ENCODE peak calls at places on chromosomes 6 and 20, in ten cellular contexts. One of them, this sample, is unnamed. For H3K4me1 and H3K27me3, the result is how much of the 10 kb centered on the place peaks cover.

GRCh38 chr6:82568290-82568993 is 204.8 kb downstream of the TPBG start:
- DNase-seq in Panc1: no peak
- DNase-seq in fibroblast of lung: no peak
- DNase-seq in Peyer's patch: no peak
- DNase-seq in GM23338: no peak
- DNase-seq in heart right ventricle: no peak
- DNase-seq in psoas muscle: no peak
- DNase-seq in tibial artery: no peak
- DNase-seq in thoracic aorta: no peak
- DNase-seq in breast epithelium: no peak
- DNase-seq in this sample: no peak

GRCh38 chr20:44187763-44188709 is 1.0 kb upstream of the JPH2 start:
- DNase-seq in GM23338: no peak
- DNase-seq in tibial artery: peak
- DNase-seq in fibroblast of lung: peak
- DNase-seq in breast epithelium: no peak
- DNase-seq in heart right ventricle: no peak
- DNase-seq in Peyer's patch: no peak
- DNase-seq in psoas muscle: no peak
- DNase-seq in Panc1: no peak
- DNase-seq in thoracic aorta: no peak
- DNase-seq in this sample: no peak

GRCh38 chr20:24289737-24290481 is 179.5 kb upstream of the SYNDIG1 start:
- DNase-seq in heart right ventricle: no peak
- DNase-seq in tibial artery: no peak
- DNase-seq in fibroblast of lung: no peak
- DNase-seq in breast epithelium: no peak
- DNase-seq in GM23338: peak
- DNase-seq in thoracic aorta: no peak
- DNase-seq in Panc1: no peak
- DNase-seq in Peyer's patch: no peak
- DNase-seq in psoas muscle: no peak
- DNase-seq in this sample: no peak

GRCh38 chr6:112224088-112224487 is 30.3 kb downstream of the LAMA4 start:
- DNase-seq in psoas muscle: no peak
- DNase-seq in GM23338: no peak
- DNase-seq in thoracic aorta: no peak
- DNase-seq in Peyer's patch: no peak
- DNase-seq in tibial artery: no peak
- DNase-seq in heart right ventricle: no peak
- DNase-seq in breast epithelium: no peak
- DNase-seq in Panc1: no peak
- DNase-seq in fibroblast of lung: no peak
- DNase-seq in this sample: no peak

GRCh38 chr6:112106562-112106961 is 19.2 kb downstream of the FAM229B start:
- DNase-seq in heart right ventricle: no peak
- DNase-seq in fibroblast of lung: no peak
- DNase-seq in tibial artery: no peak
- DNase-seq in GM23338: no peak
- DNase-seq in psoas muscle: no peak
- DNase-seq in Panc1: no peak
- DNase-seq in thoracic aorta: no peak
- DNase-seq in breast epithelium: no peak
- DNase-seq in Peyer's patch: no peak
- DNase-seq in this sample: no peak

GRCh38 chr6:69390125-69390524 is 406.7 kb downstream of the LMBRD1 start:
- DNase-seq in thoracic aorta: no peak
- DNase-seq in GM23338: peak
- DNase-seq in heart right ventricle: no peak
- DNase-seq in fibroblast of lung: peak
- DNase-seq in breast epithelium: no peak
- DNase-seq in Peyer's patch: no peak
- DNase-seq in psoas muscle: no peak
- DNase-seq in tibial artery: no peak
- DNase-seq in Panc1: no peak
- DNase-seq in this sample: no peak

GRCh38 chr6:128495536-128496333 is 24.7 kb downstream of the PTPRK start:
- DNase-seq in tibial artery: no peak
- DNase-seq in Peyer's patch: no peak
- DNase-seq in psoas muscle: no peak
- DNase-seq in fibroblast of lung: no peak
- DNase-seq in breast epithelium: no peak
- DNase-seq in thoracic aorta: no peak
- DNase-seq in Panc1: no peak
- DNase-seq in GM23338: no peak
- DNase-seq in heart right ventricle: no peak
- DNase-seq in this sample: no peak

GRCh38 chr6:100130630-100131029 is 136.6 kb upstream of the MCHR2 start:
- DNase-seq in breast epithelium: no peak
- DNase-seq in thoracic aorta: no peak
- DNase-seq in psoas muscle: no peak
- DNase-seq in Panc1: no peak
- DNase-seq in GM23338: no peak
- DNase-seq in tibial artery: no peak
- DNase-seq in fibroblast of lung: no peak
- DNase-seq in Peyer's patch: no peak
- DNase-seq in heart right ventricle: no peak
- DNase-seq in this sample: no peak

GRCh38 chr20:38991814-38992593 is 29.9 kb downstream of the DHX35 start:
- DNase-seq in breast epithelium: no peak
- DNase-seq in Panc1: no peak
- DNase-seq in Peyer's patch: no peak
- DNase-seq in heart right ventricle: no peak
- DNase-seq in fibroblast of lung: no peak
- DNase-seq in thoracic aorta: no peak
- DNase-seq in tibial artery: no peak
- DNase-seq in psoas muscle: no peak
- DNase-seq in GM23338: no peak
- DNase-seq in this sample: no peak

GRCh38 chr20:60882776-60883303 is 369.2 kb upstream of the CDH4 start:
- DNase-seq in thoracic aorta: no peak
- DNase-seq in GM23338: no peak
- DNase-seq in tibial artery: no peak
- DNase-seq in Panc1: no peak
- DNase-seq in psoas muscle: no peak
- DNase-seq in breast epithelium: no peak
- DNase-seq in Peyer's patch: no peak
- DNase-seq in fibroblast of lung: no peak
- DNase-seq in heart right ventricle: no peak
- DNase-seq in this sample: no peak

GRCh38 chr6:93389192-93389591 is 30.2 kb downstream of the EPHA7 start:
- DNase-seq in GM23338: no peak
- DNase-seq in Panc1: no peak
- DNase-seq in tibial artery: no peak
- DNase-seq in psoas muscle: no peak
- DNase-seq in heart right ventricle: no peak
- DNase-seq in Peyer's patch: no peak
- DNase-seq in fibroblast of lung: no peak
- DNase-seq in breast epithelium: no peak
- DNase-seq in thoracic aorta: no peak
- DNase-seq in this sample: no peak

GRCh38 chr6:39669943-39670342 is 55.3 kb downstream of the KIF6 start:
- DNase-seq in breast epithelium: no peak
- DNase-seq in fibroblast of lung: peak
- DNase-seq in heart right ventricle: no peak
- DNase-seq in psoas muscle: no peak
- DNase-seq in GM23338: no peak
- DNase-seq in Panc1: no peak
- DNase-seq in thoracic aorta: no peak
- DNase-seq in Peyer's patch: no peak
- DNase-seq in tibial artery: no peak
- DNase-seq in this sample: no peak

GRCh38 chr6:132228894-132229293 is 172.4 kb downstream of the MOXD1 start:
- DNase-seq in thoracic aorta: no peak
- DNase-seq in Peyer's patch: no peak
- DNase-seq in psoas muscle: no peak
- DNase-seq in fibroblast of lung: peak
- DNase-seq in breast epithelium: no peak
- DNase-seq in GM23338: no peak
- DNase-seq in tibial artery: no peak
- DNase-seq in heart right ventricle: no peak
- DNase-seq in Panc1: no peak
- DNase-seq in this sample: no peak

GRCh38 chr6:111874030-111874425 is 776 bp upstream of the FYN start:
- DNase-seq in heart right ventricle: no peak
- DNase-seq in thoracic aorta: no peak
- DNase-seq in psoas muscle: peak
- DNase-seq in breast epithelium: no peak
- DNase-seq in Peyer's patch: peak
- DNase-seq in fibroblast of lung: peak
- DNase-seq in tibial artery: peak
- DNase-seq in Panc1: no peak
- DNase-seq in GM23338: peak
- DNase-seq in this sample: no peak

GRCh38 chr20:10843161-10843711 is 169.4 kb upstream of the JAG1 start:
- DNase-seq in psoas muscle: no peak
- DNase-seq in Peyer's patch: no peak
- DNase-seq in breast epithelium: no peak
- DNase-seq in fibroblast of lung: no peak
- DNase-seq in tibial artery: no peak
- DNase-seq in heart right ventricle: no peak
- DNase-seq in Panc1: no peak
- DNase-seq in GM23338: no peak
- DNase-seq in thoracic aorta: no peak
- DNase-seq in this sample: no peak

GRCh38 chr6:22053385-22053997 is 243.3 kb downstream of the PRL start:
- DNase-seq in Peyer's patch: no peak
- DNase-seq in fibroblast of lung: peak
- DNase-seq in Panc1: no peak
- DNase-seq in heart right ventricle: no peak
- DNase-seq in breast epithelium: no peak
- DNase-seq in GM23338: no peak
- DNase-seq in thoracic aorta: no peak
- DNase-seq in tibial artery: no peak
- DNase-seq in psoas muscle: no peak
- DNase-seq in this sample: no peak

DNA sequence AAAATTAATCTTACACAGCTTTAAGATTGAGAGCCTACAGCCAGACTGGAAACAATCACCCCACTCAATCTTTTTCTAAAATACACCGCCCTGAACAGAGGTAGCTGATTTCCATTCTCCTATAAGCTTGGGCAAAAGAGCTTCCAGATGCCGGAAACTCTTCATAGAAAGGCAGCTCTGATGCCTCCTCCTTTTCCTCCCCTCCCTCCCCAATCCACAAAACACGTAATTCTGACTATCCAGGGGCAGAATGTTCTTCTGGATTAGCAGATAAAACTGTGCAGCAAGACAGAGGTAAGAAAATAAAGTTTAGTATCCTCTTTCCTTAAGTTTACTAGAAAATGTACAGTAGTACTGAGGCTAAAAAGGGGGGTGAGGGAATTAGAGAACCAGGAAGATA is 15.8 kb downstream of the ADNP start:
- DNase-seq in GM23338: no peak
- DNase-seq in thoracic aorta: no peak
- DNase-seq in fibroblast of lung: peak
- DNase-seq in tibial artery: no peak
- DNase-seq in heart right ventricle: no peak
- DNase-seq in Peyer's patch: no peak
- DNase-seq in Panc1: no peak
- DNase-seq in psoas muscle: no peak
- DNase-seq in breast epithelium: no peak
- DNase-seq in this sample: no peak
- H3K4me1 ChIP-seq in GM23338: half or more
- H3K4me1 ChIP-seq in thoracic aorta: half or more
- H3K4me1 ChIP-seq in fibroblast of lung: under half
- H3K4me1 ChIP-seq in tibial artery: half or more
- H3K4me1 ChIP-seq in heart right ventricle: under half
- H3K4me1 ChIP-seq in Peyer's patch: under half
- H3K4me1 ChIP-seq in Panc1: under half
- H3K4me1 ChIP-seq in psoas muscle: half or more
- H3K4me1 ChIP-seq in breast epithelium: under half
- H3K4me1 ChIP-seq in this sample: under half

DNA sequence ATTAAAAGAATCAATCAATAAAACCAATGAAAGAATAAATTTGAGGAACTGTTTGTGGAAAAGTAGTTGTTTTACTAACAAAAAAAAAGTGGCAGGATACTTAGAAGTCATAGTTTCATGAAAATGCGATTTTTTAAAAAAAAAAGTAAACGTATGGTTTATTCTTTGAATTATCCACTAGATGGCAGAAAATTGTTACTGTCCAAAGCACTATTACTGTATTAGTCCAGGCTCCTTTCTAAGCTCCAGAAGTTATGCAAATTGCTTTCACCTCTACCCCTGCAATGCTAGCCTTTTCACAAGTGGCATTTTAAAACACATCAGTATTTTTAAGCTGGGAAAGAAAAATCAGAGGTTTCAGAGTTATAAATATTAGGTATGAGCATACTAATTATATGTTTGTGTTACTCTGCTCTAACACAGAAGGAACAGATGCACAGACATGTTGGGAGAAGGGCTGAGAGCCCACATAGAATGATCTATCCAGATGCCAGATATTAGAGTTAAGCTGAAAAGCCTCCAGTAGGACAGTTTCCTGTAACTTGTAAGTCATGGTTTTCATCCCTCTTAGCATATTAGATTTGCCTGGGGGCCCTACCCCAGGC is 63.9 kb downstream of the FHL5 start:
- DNase-seq in fibroblast of lung: peak
- DNase-seq in psoas muscle: no peak
- DNase-seq in breast epithelium: no peak
- DNase-seq in heart right ventricle: no peak
- DNase-seq in thoracic aorta: no peak
- DNase-seq in Peyer's patch: no peak
- DNase-seq in GM23338: peak
- DNase-seq in tibial artery: no peak
- DNase-seq in Panc1: no peak
- DNase-seq in this sample: no peak
- TF ChIP-seq CTCF in fibroblast of lung: peak
- TF ChIP-seq CTCF in psoas muscle: peak
- TF ChIP-seq CTCF in breast epithelium: no peak
- TF ChIP-seq CTCF in heart right ventricle: peak
- TF ChIP-seq CTCF in thoracic aorta: no peak
- TF ChIP-seq CTCF in Peyer's patch: peak
- TF ChIP-seq CTCF in GM23338: peak
- TF ChIP-seq CTCF in tibial artery: peak
- TF ChIP-seq CTCF in Panc1: peak
- TF ChIP-seq CTCF in this sample: peak

DNA sequence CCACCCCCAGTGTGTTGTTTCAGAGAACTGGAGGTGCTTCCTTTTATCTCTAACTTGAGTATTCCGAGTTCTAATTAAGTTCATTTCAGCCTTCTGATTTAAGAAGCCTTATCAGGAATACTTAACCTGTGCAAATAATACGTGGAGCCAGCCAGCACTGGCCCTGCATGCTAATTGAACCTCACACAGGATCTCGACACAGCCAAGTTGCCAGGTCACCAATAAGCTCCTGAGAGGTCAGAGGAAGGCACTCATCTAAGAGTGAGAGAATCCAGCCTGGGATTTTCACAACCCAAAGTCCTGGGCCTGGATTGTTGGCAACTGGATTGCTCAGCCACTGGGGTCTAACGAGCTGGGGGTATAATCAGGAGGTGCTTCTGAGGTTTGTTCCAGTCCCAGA is 157.7 kb upstream of the LRFN2 start:
- DNase-seq in GM23338: no peak
- DNase-seq in thoracic aorta: no peak
- DNase-seq in heart right ventricle: no peak
- DNase-seq in psoas muscle: no peak
- DNase-seq in breast epithelium: no peak
- DNase-seq in tibial artery: no peak
- DNase-seq in Peyer's patch: no peak
- DNase-seq in Panc1: no peak
- DNase-seq in fibroblast of lung: no peak
- DNase-seq in this sample: peak
- H3K27me3 ChIP-seq in GM23338: under half
- H3K27me3 ChIP-seq in thoracic aorta: under half
- H3K27me3 ChIP-seq in heart right ventricle: under half
- H3K27me3 ChIP-seq in psoas muscle: under half
- H3K27me3 ChIP-seq in breast epithelium: under half
- H3K27me3 ChIP-seq in tibial artery: under half
- H3K27me3 ChIP-seq in Peyer's patch: under half
- H3K27me3 ChIP-seq in Panc1: under half
- H3K27me3 ChIP-seq in fibroblast of lung: under half
- H3K27me3 ChIP-seq in this sample: under half

GRCh38 chr6:19603716-19604115 is 233.5 kb upstream of the ID4 start:
- DNase-seq in Peyer's patch: no peak
- DNase-seq in breast epithelium: no peak
- DNase-seq in Panc1: no peak
- DNase-seq in tibial artery: peak
- DNase-seq in fibroblast of lung: no peak
- DNase-seq in psoas muscle: peak
- DNase-seq in thoracic aorta: no peak
- DNase-seq in heart right ventricle: no peak
- DNase-seq in GM23338: no peak
- DNase-seq in this sample: no peak
- H3K4me1 ChIP-seq in Peyer's patch: under half
- H3K4me1 ChIP-seq in breast epithelium: under half
- H3K4me1 ChIP-seq in Panc1: under half
- H3K4me1 ChIP-seq in tibial artery: under half
- H3K4me1 ChIP-seq in fibroblast of lung: under half
- H3K4me1 ChIP-seq in psoas muscle: under half
- H3K4me1 ChIP-seq in thoracic aorta: under half
- H3K4me1 ChIP-seq in heart right ventricle: under half
- H3K4me1 ChIP-seq in GM23338: under half
- H3K4me1 ChIP-seq in this sample: under half